ENCODE peak calls at places on chromosomes 1 and 21, in four cellular contexts. P is H1, R is A549, H is K562. J is an unnamed sample.

GRCh38 chr1:115164940-115165718 is 75.8 kb upstream of the TSPAN2 start:
- DNase-seq in P (no peak), H (no peak), R (no peak), J (no peak)

GRCh38 chr1:85623061-85623471 is 42.5 kb downstream of the CCN1 start:
- DNase-seq in P (no peak), R (no peak), H (no peak), J (no peak)

GRCh38 chr1:162571696-162572095 is 10.2 kb downstream of the UAP1 start:
- DNase-seq in H (no peak), P (no peak), R (no peak), J (no peak)

GRCh38 chr1:183185941-183186490 is at the start of gene LAMC2:
- DNase-seq in P (peak), R (peak), H (no peak), J (no peak)

GRCh38 chr1:118947003-118947765 is 41.0 kb downstream of the TBX15 start:
- DNase-seq in R (no peak), H (no peak), P (no peak), J (no peak)

GRCh38 chr21:36148886-36149285 is 7.7 kb upstream of the DOP1B start:
- DNase-seq in R (no peak), H (no peak), P (no peak), J (no peak)

GRCh38 chr1:182129398-182129797 is 67.9 kb upstream of the ZNF648 start:
- DNase-seq in P (no peak), R (no peak), H (no peak), J (no peak)

GRCh38 chr21:29181799-29182470 is 51.5 kb downstream of the MAP3K7CL start:
- DNase-seq in R (peak), P (no peak), H (no peak), J (peak)

GRCh38 chr1:27624467-27625233 is 10.3 kb downstream of the FGR start:
- DNase-seq in P (no peak), R (no peak), H (no peak), J (no peak)

GRCh38 chr1:17207046-17207445 is 2.1 kb downstream of the PADI1 start:
- DNase-seq in H (no peak), R (no peak), P (no peak), J (no peak)

GRCh38 chr1:91631718-91632330 is 131.2 kb downstream of the CDC7 start:
- DNase-seq in P (no peak), R (no peak), H (no peak), J (no peak)

GRCh38 chr1:155000475-155000724 is 2.2 kb upstream of the ZBTB7B start:
- DNase-seq in R (peak), H (no peak), P (no peak), J (no peak)

GRCh38 chr21:46256501-46256994 is 28.0 kb upstream of the LSS start:
- DNase-seq in P (no peak), R (no peak), H (no peak), J (no peak)

GRCh38 chr1:212792396-212792908 is 758 bp downstream of the TATDN3 start:
- DNase-seq in P (no peak), H (no peak), R (no peak), J (no peak)

GRCh38 chr1:119869962-119870361 is 26.4 kb downstream of the ADAM30 start:
- DNase-seq in P (no peak), H (no peak), R (no peak), J (no peak)

GRCh38 chr1:108611984-108612383 is 48.9 kb downstream of the HENMT1 start:
- DNase-seq in P (no peak), H (no peak), R (no peak), J (no peak)

GRCh38 chr1:168531605-168532345 is 12.0 kb downstream of the XCL2 start:
- DNase-seq in R (no peak), H (no peak), P (no peak), J (no peak)

GRCh38 chr1:155277070-155277895 is at the start of gene HCN3:
- DNase-seq in R (peak), P (peak), H (peak), J (peak)

GRCh38 chr1:89725016-89725380 is 92.1 kb downstream of the LRRC8C start:
- DNase-seq in R (no peak), H (no peak), P (no peak), J (no peak)

GRCh38 chr1:236027096-236027495 is 37.8 kb downstream of the NID1 start:
- DNase-seq in P (no peak), H (no peak), R (no peak), J (no peak)

GRCh38 chr21:42187976-42188653 is 30.8 kb upstream of the ABCG1 start:
- DNase-seq in R (no peak), P (no peak), H (no peak), J (no peak)

GRCh38 chr21:41507521-41508414 is at the start of gene TMPRSS2:
- DNase-seq in H (no peak), P (no peak), R (no peak), J (no peak)

GRCh38 chr21:26140185-26140584 is 30.4 kb downstream of the APP start:
- DNase-seq in P (no peak), R (peak), H (no peak), J (peak)

GRCh38 chr1:201309420-201309819 is 26.1 kb downstream of the PKP1 start:
- DNase-seq in P (peak), H (peak), R (peak), J (peak)

GRCh38 chr1:33098371-33098770 is 17.4 kb downstream of the AZIN2 start:
- DNase-seq in H (no peak), P (no peak), R (no peak), J (no peak)

GRCh38 chr1:151187205-151187604 is 2.8 kb downstream of the VPS72 start:
- DNase-seq in H (no peak), P (no peak), R (no peak), J (no peak)

GRCh38 chr21:25735895-25736597 is 1.3 kb downstream of the GABPA start:
- DNase-seq in R (no peak), P (no peak), H (no peak), J (peak)

GRCh38 chr1:167210966-167211674 is 9.6 kb upstream of the POU2F1 start:
- DNase-seq in H (no peak), R (no peak), P (no peak), J (no peak)

GRCh38 chr1:209162651-209163050 is 420.9 kb upstream of the CAMK1G start:
- DNase-seq in H (no peak), R (no peak), P (no peak), J (no peak)

GRCh38 chr1:235996048-235996785 is 68.7 kb downstream of the NID1 start:
- DNase-seq in R (no peak), P (no peak), H (no peak), J (no peak)

GRCh38 chr1:110188116-110188618 is 21.9 kb upstream of the KCNC4 start:
- DNase-seq in R (no peak), H (no peak), P (no peak), J (no peak)

GRCh38 chr21:15549671-15550070 is 180.1 kb upstream of the USP25 start:
- DNase-seq in P (no peak), H (no peak), R (no peak), J (peak)

GRCh38 chr21:45179568-45180288 is 105.3 kb downstream of the ADARB1 start:
- DNase-seq in R (no peak), P (no peak), H (no peak), J (no peak)

GRCh38 chr1:87249803-87250202 is 78.9 kb upstream of the LMO4 start:
- DNase-seq in R (no peak), H (no peak), P (no peak), J (no peak)

GRCh38 chr1:202713110-202713509 is 2.9 kb upstream of the SYT2 start:
- DNase-seq in H (no peak), R (peak), P (no peak), J (no peak)

GRCh38 chr1:102732927-102733326 is 375.4 kb downstream of the COL11A1 start:
- DNase-seq in P (no peak), R (no peak), H (no peak), J (no peak)

GRCh38 chr1:37811027-37811655 is 3.1 kb upstream of the YRDC start:
- DNase-seq in P (no peak), H (peak), R (peak), J (peak)

GRCh38 chr1:177825276-177825903 is 144.5 kb downstream of the SEC16B start:
- DNase-seq in H (no peak), P (no peak), R (no peak), J (no peak)

GRCh38 chr1:99279525-99279924 is 15.2 kb downstream of the PLPPR4 start:
- DNase-seq in P (no peak), H (no peak), R (no peak), J (no peak)

GRCh38 chr1:44294588-44295007 is 60.5 kb downstream of the ERI3 start:
- DNase-seq in R (peak), P (no peak), H (peak), J (peak)
- TF ChIP-seq RAD21 in R (peak), P (peak), H (peak), J (peak)

GRCh38 chr1:179351281-179351680 is 14.5 kb upstream of the AXDND1 start:
- DNase-seq in R (no peak), H (no peak), P (no peak), J (no peak)

GRCh38 chr1:179353546-179353945 is 12.2 kb upstream of the AXDND1 start:
- DNase-seq in R (no peak), H (no peak), P (no peak), J (no peak)
- TF ChIP-seq RNF2 in R (no peak), H (no peak), P (no peak), J (no peak)

DNA sequence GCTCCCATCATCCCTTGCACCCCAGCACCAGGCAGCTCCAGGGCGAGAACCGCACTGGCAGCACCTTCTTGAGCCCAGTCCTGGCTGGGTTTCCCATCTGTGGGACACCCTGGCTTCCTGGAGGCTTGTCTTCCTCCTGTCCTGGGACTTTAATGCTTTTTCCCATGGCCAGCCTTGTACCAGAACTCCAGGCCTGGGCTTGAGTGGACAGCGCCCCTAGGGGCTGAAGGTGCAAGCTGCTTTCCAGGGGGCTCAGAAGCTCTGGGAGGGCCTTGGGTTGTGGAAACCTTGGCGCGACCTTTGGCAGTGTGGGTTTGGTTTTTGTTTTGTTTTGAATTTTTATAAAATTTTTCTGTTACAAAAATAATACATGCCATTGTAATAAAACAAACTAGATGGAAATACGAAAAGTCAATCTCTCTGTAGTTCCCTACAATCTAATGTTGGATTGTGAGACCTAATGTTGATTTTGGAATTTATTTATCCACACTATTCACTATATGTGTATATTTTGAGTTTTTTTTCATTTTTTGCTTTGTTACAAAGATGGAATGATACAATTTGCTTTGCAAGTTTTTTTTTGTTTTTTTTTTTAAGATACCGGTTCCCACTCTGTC is 33.8 kb upstream of the RPL11 start:
- DNase-seq in H (peak), P (peak), R (peak), J (peak)
- TF ChIP-seq RAD21 in H (peak), P (peak), R (peak), J (no peak)

DNA sequence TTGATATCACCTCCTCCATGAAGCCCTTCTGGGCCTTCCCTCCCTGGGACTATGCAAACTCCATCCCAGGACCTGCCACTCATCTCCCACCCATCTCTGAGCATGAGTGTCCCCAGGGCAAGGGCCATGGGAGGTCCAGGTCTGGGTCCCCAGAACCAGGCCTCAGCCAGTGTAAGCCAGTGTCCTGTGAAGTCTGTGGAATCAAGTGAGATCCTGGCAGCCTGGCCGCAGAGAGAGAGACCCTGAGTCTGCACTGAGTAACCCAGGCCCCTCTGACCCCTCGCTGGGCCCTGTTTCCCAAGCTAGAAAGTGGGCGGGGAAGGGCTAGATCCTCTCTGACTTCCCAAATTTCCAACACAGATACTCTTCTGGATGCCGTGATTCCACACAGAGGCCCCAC is 132.7 kb downstream of the DMRTB1 start:
- DNase-seq in H (no peak), P (no peak), R (no peak), J (no peak)
- TF ChIP-seq RNF2 in H (no peak), P (no peak), R (no peak), J (no peak)

GRCh38 chr1:55006931-55007330 is 8.2 kb downstream of the BSND start:
- DNase-seq in R (no peak), P (no peak), H (no peak), J (no peak)

GRCh38 chr1:55010194-55010886 is 11.6 kb downstream of the BSND start:
- DNase-seq in P (no peak), H (no peak), R (no peak), J (no peak)

GRCh38 chr1:55005351-55006140 is 6.8 kb downstream of the BSND start:
- DNase-seq in P (no peak), H (peak), R (no peak), J (no peak)

GRCh38 chr1:55010887-55011217 is 12.1 kb downstream of the BSND start:
- DNase-seq in P (no peak), R (no peak), H (no peak), J (no peak)

DNA sequence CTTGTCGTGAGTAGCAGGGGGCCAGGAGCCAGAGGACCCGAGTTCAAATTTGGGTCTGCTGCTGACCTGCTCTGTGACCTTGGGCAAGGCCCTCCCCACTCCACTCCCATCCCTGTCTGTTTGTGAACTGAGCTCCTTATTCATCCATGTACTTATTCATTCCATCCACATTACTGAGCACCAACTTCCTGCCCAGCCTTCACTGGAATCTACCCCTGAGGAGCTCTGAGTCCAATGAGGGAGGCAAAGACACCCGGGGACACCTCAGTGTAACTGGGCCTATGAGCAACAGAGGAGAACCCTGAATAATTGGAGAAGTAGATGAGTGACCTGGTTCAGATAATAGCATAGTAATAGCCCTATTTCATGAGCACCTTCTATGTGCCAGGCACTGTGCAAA is 8.9 kb downstream of the BSND start:
- DNase-seq in P (no peak), R (no peak), H (no peak), J (no peak)
- TF ChIP-seq RAD21 in P (no peak), R (no peak), H (no peak), J (no peak)

DNA sequence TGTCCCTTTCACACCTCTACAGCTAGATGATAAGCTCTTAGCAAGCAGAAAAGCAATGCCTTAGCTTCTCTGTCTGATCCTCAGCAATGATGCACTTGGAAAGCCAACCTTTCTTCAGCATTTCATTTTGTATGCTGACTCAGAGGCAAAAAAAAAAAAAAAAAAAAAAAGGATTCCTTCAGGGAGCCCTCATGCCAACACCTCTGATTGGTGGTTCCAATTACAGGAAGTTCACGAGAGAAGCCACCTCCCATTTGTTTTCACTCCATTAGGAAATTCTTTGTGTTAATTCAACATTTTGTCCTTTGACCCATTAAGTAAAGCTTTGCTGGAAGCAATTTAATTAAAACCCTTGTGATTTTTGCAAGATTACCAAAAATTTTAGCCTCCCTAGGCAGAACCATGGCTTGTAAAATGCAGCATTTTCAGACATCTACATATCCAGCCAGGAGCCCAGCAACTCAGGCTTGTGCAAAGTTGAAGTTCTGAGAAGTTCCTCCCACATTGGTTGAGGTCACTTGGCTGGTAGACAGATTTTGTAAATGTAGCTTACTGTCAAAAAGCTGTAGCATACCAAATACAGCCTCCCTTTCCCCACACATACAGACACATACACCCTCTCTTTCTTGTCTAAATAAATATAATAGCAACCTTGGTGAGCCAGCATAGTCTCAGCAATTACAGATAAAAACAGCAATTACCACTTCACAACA is 27.1 kb upstream of the VTCN1 start:
- DNase-seq in H (no peak), R (no peak), P (no peak), J (no peak)
- TF ChIP-seq RNF2 in H (no peak), R (no peak), P (no peak), J (no peak)

GRCh38 chr1:11285883-11286734 is 13.1 kb downstream of the UBIAD1 start:
- DNase-seq in H (no peak), R (no peak), P (no peak), J (no peak)
- TF ChIP-seq RAD21 in H (peak), R (peak), P (peak), J (no peak)